ENCODE peak calls at places on chromosomes 5 and 9, in eight cellular contexts. One of them, this sample, is unnamed.

GRCh38 chr9:129283705-129284606 is 105.9 kb upstream of the IER5L start:
- DNase-seq in NCI-H510A: no peak
- DNase-seq in fibroblast of pulmonary artery: no peak
- DNase-seq in naive thymus-derived CD8-positive, alpha-beta T cell: no peak
- DNase-seq in HCEC 1CT: no peak
- DNase-seq in NAMALWA: no peak
- DNase-seq in thoracic aorta: no peak
- DNase-seq in KBM-7: no peak
- DNase-seq in this sample: no peak

GRCh38 chr9:133003671-133004090 is 25.2 kb downstream of the GFI1B start:
- DNase-seq in KBM-7: peak
- DNase-seq in NAMALWA: no peak
- DNase-seq in NCI-H510A: no peak
- DNase-seq in HCEC 1CT: no peak
- DNase-seq in fibroblast of pulmonary artery: no peak
- DNase-seq in thoracic aorta: no peak
- DNase-seq in naive thymus-derived CD8-positive, alpha-beta T cell: no peak
- DNase-seq in this sample: peak

GRCh38 chr5:65305913-65306312 is 175.8 kb downstream of the ADAMTS6 start:
- DNase-seq in KBM-7: no peak
- DNase-seq in thoracic aorta: no peak
- DNase-seq in fibroblast of pulmonary artery: peak
- DNase-seq in NAMALWA: no peak
- DNase-seq in naive thymus-derived CD8-positive, alpha-beta T cell: no peak
- DNase-seq in NCI-H510A: no peak
- DNase-seq in HCEC 1CT: peak
- DNase-seq in this sample: no peak

GRCh38 chr9:98222885-98223640 is 30.6 kb upstream of the CORO2A start:
- DNase-seq in naive thymus-derived CD8-positive, alpha-beta T cell: no peak
- DNase-seq in HCEC 1CT: peak
- DNase-seq in NCI-H510A: no peak
- DNase-seq in fibroblast of pulmonary artery: peak
- DNase-seq in NAMALWA: no peak
- DNase-seq in KBM-7: no peak
- DNase-seq in thoracic aorta: no peak
- DNase-seq in this sample: no peak

GRCh38 chr9:95645992-95646391 is 129.2 kb upstream of the PTCH1 start:
- DNase-seq in naive thymus-derived CD8-positive, alpha-beta T cell: no peak
- DNase-seq in HCEC 1CT: peak
- DNase-seq in NAMALWA: no peak
- DNase-seq in NCI-H510A: no peak
- DNase-seq in fibroblast of pulmonary artery: no peak
- DNase-seq in thoracic aorta: no peak
- DNase-seq in KBM-7: no peak
- DNase-seq in this sample: no peak

GRCh38 chr5:151168602-151169344 is 11.2 kb upstream of the ANXA6 start:
- DNase-seq in NAMALWA: no peak
- DNase-seq in fibroblast of pulmonary artery: no peak
- DNase-seq in KBM-7: no peak
- DNase-seq in HCEC 1CT: no peak
- DNase-seq in NCI-H510A: no peak
- DNase-seq in thoracic aorta: no peak
- DNase-seq in naive thymus-derived CD8-positive, alpha-beta T cell: no peak
- DNase-seq in this sample: no peak

GRCh38 chr5:114101153-114101552 is 260.7 kb upstream of the KCNN2 start:
- DNase-seq in NCI-H510A: no peak
- DNase-seq in thoracic aorta: no peak
- DNase-seq in HCEC 1CT: peak
- DNase-seq in naive thymus-derived CD8-positive, alpha-beta T cell: no peak
- DNase-seq in KBM-7: peak
- DNase-seq in NAMALWA: peak
- DNase-seq in fibroblast of pulmonary artery: peak
- DNase-seq in this sample: no peak

GRCh38 chr5:79831910-79832309 is 142.3 kb downstream of the CMYA5 start:
- DNase-seq in NCI-H510A: no peak
- DNase-seq in HCEC 1CT: no peak
- DNase-seq in thoracic aorta: no peak
- DNase-seq in NAMALWA: no peak
- DNase-seq in naive thymus-derived CD8-positive, alpha-beta T cell: no peak
- DNase-seq in KBM-7: no peak
- DNase-seq in fibroblast of pulmonary artery: no peak
- DNase-seq in this sample: no peak